ENCODE peak calls at places on chromosome 11, in six cellular contexts. C is brain microvascular endothelial cell, G is cardiac muscle cell, I is heart left ventricle, V is OCI-LY7, X is stomach. F is an unnamed sample.

GRCh38 chr11:68942090-68942620 is 38.5 kb downstream of the IGHMBP2 start:
- DNase-seq in C (no peak), G (no peak), I (no peak), V (no peak), X (no peak), F (no peak)

GRCh38 chr11:112525270-112525669 is 264.6 kb upstream of the PLET1 start:
- DNase-seq in C (no peak), G (no peak), I (no peak), V (no peak), X (no peak), F (peak; percentile 82)

GRCh38 chr11:121716060-121716459 is 263.3 kb upstream of the SORL1-AS1 start:
- DNase-seq in C (peak; percentile 8), G (no peak), I (no peak), V (no peak), X (no peak), F (no peak)

GRCh38 chr11:15967966-15968365 is 388.4 kb downstream of the SOX6 start:
- DNase-seq in C (no peak), G (no peak), I (no peak), V (no peak), X (no peak), F (peak; percentile 87)

GRCh38 chr11:95912902-95913560 is 10.9 kb downstream of the MTMR2 start:
- DNase-seq in C (no peak), G (no peak), I (no peak), V (no peak), X (no peak), F (peak; percentile 80)

GRCh38 chr11:3043315-3043871 is 13.8 kb downstream of the CARS1 start:
- DNase-seq in C (no peak), G (no peak), I (peak; percentile 66), V (no peak), X (peak; percentile 78), F (no peak)

GRCh38 chr11:84800755-84801346 is 826.3 kb downstream of the DLG2 start:
- DNase-seq in C (peak; percentile 56), G (peak; percentile 60), I (no peak), V (no peak), X (no peak), F (peak; percentile 39)

GRCh38 chr11:81211050-81211449 is 1522.6 kb downstream of the FAM181B start:
- DNase-seq in C (no peak), G (no peak), I (no peak), V (no peak), X (no peak), F (no peak)

GRCh38 chr11:61357894-61358239 is 3.8 kb downstream of the CYB561A3 start:
- DNase-seq in C (no peak), G (no peak), I (no peak), V (no peak), X (no peak), F (no peak)

GRCh38 chr11:57641426-57641825 is 8.3 kb downstream of the YPEL4 start:
- DNase-seq in C (peak; percentile 36), G (peak; percentile 53), I (no peak), V (peak; percentile 69), X (no peak), F (peak; percentile 60)

GRCh38 chr11:6362868-6363678 is 27.2 kb upstream of the SMPD1 start:
- DNase-seq in C (peak; percentile 73), G (peak; percentile 86), I (peak; percentile 79), V (peak; percentile 70), X (peak; percentile 87), F (peak; percentile 69)

GRCh38 chr11:27452147-27452546 is 20.4 kb downstream of the LGR4 start:
- DNase-seq in C (no peak), G (no peak), I (no peak), V (no peak), X (no peak), F (no peak)

GRCh38 chr11:29490951-29491350 is 525.9 kb downstream of the KCNA4 start:
- DNase-seq in C (no peak), G (no peak), I (no peak), V (no peak), X (no peak), F (no peak)

GRCh38 chr11:129237880-129238638 is 45.9 kb upstream of the ARHGAP32 start:
- DNase-seq in C (no peak), G (no peak), I (no peak), V (no peak), X (no peak), F (no peak)

GRCh38 chr11:4178813-4179662 is 84.4 kb downstream of the RRM1 start:
- DNase-seq in C (no peak), G (no peak), I (no peak), V (no peak), X (no peak), F (no peak)

GRCh38 chr11:119166368-119167076 is 2.0 kb upstream of the NLRX1 start:
- DNase-seq in C (peak; percentile 60), G (no peak), I (no peak), V (no peak), X (no peak), F (peak; percentile 83)

GRCh38 chr11:2940930-2941821 is 12.0 kb upstream of the PHLDA2 start:
- DNase-seq in C (no peak), G (no peak), I (no peak), V (no peak), X (peak; percentile 85), F (peak; percentile 18)

GRCh38 chr11:30749268-30749667 is 163.1 kb upstream of the MPPED2 start:
- DNase-seq in C (no peak), G (no peak), I (no peak), V (no peak), X (no peak), F (no peak)

GRCh38 chr11:3736816-3737215 is 60.5 kb downstream of the NUP98 start:
- DNase-seq in C (no peak), G (no peak), I (no peak), V (no peak), X (no peak), F (no peak)

GRCh38 chr11:3893311-3893710 is 37.8 kb downstream of the STIM1 start:
- DNase-seq in C (no peak), G (no peak), I (no peak), V (no peak), X (no peak), F (no peak)

GRCh38 chr11:44607987-44608386 is 42.5 kb downstream of the CD82 start:
- DNase-seq in C (peak; percentile 29), G (no peak), I (no peak), V (no peak), X (no peak), F (no peak)

GRCh38 chr11:65487467-65488272 is 11.2 kb upstream of the MALAT1 start:
- DNase-seq in C (peak; percentile 100), G (peak; percentile 99), I (peak; percentile 100), V (peak; percentile 80), X (peak; percentile 98), F (peak; percentile 99)

GRCh38 chr11:122793500-122793899 is 44.8 kb upstream of the CRTAM start:
- DNase-seq in C (no peak), G (no peak), I (no peak), V (no peak), X (no peak), F (no peak)

GRCh38 chr11:122797651-122798050 is 40.6 kb upstream of the CRTAM start:
- DNase-seq in C (no peak), G (no peak), I (no peak), V (no peak), X (no peak), F (no peak)

GRCh38 chr11:122791836-122792235 is 46.5 kb upstream of the CRTAM start:
- DNase-seq in C (peak; percentile 54), G (no peak), I (no peak), V (no peak), X (no peak), F (no peak)

GRCh38 chr11:122796128-122796717 is 42.1 kb upstream of the CRTAM start:
- DNase-seq in C (peak; percentile 55), G (peak; percentile 33), I (peak; percentile 27), V (peak; percentile 34), X (peak; percentile 60), F (peak; percentile 50)

DNA sequence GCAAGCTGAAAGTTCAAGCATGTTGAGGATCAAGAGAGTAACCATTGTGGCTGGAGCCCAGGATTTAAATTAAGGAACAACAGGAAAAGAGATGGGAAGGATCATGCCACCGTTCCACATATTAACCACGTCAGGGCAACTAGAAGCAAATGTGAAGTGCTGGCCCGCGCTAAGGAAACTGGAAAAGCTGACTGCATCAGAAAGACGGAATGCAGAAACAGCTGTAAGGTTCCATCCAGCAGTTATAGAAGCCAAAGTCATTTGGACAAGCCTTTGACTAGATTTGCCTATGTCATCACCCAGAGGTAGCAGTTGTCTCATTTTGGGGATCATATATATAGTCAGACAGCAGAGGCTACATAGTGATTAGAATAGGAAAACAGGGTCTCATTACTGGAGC is 43.0 kb upstream of the CRTAM start:
- DNase-seq in C (no peak), G (no peak), I (no peak), V (no peak), X (no peak), F (no peak)
- H3K36me3 ChIP-seq in C (peaks cover 51% of the 10 kb centered on the region), G (no peaks in the 10 kb centered on the region), I (no peaks in the 10 kb centered on the region), V (peaks cover 81% of the 10 kb centered on the region), X (peaks cover 27% of the 10 kb centered on the region), F (no peaks in the 10 kb centered on the region)

DNA sequence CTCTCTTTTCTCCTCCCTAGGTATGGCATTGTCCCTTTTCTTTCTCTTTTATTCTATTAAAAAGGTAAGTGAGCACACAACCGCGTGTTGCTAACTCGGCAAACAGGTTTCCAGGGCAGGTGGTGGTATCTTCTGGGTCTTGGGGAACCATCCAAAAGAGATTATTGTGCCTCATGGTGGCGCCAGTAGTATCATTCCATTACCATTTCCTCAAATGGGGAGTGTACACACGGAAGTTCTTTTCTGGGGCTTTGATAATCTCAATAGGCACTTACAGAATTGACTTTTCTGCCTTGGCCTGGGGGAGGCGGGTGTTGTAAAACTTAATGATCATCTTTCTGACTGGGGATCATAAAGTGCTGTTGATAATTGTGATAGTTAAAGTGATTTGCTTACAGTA is 234.1 kb downstream of the KIRREL3 start:
- DNase-seq in C (no peak), G (no peak), I (no peak), V (no peak), X (no peak), F (no peak)
- TF ChIP-seq CTCF in C (no peak), G (no peak), I (no peak), V (peak; percentile 25), X (no peak), F (no peak)

GRCh38 chr11:116865696-116866095 is 28.3 kb upstream of the APOA1 start:
- DNase-seq in C (no peak), G (no peak), I (no peak), V (no peak), X (no peak), F (no peak)
- H3K36me3 ChIP-seq in C (peaks cover 2% of the 10 kb centered on the region), G (peaks cover 65% of the 10 kb centered on the region), I (peaks cover 20% of the 10 kb centered on the region), V (peaks cover 93% of the 10 kb centered on the region), X (peaks cover 100% of the 10 kb centered on the region), F (peaks cover 4% of the 10 kb centered on the region)

GRCh38 chr11:898160-898517 is 12.5 kb downstream of the CHID1 start:
- DNase-seq in C (no peak), G (peak; percentile 39), I (no peak), V (no peak), X (no peak), F (no peak)
- TF ChIP-seq CTCF in C (peak; percentile 62), G (peak; percentile 47), I (no peak), V (peak; percentile 35), X (no peak), F (peak; percentile 11)